ENCODE peak calls at places on chromosomes 1 and 21, in seven cellular contexts. One of them, this sample, is unnamed.

GRCh38 chr1:157384252-157384651 is 168.1 kb downstream of the FCRL5 start:
- DNase-seq in occipital lobe: no peak
- DNase-seq in cardiac muscle cell: no peak
- DNase-seq in HL-60: no peak
- DNase-seq in stimulated activated CD4-positive, alpha-beta T cell treated with anti-CD3 and anti-CD28 coated beads, Interleukin-4, amount 100 ng/mL, for 4 hours: no peak
- DNase-seq in activated CD8-positive, alpha-beta memory T cell treated with anti-CD3 and anti-CD28 coated beads for 24 hours: no peak
- DNase-seq in AG04449: no peak
- DNase-seq in this sample: no peak

GRCh38 chr1:190429932-190430331 is 47.7 kb downstream of the BRINP3 start:
- DNase-seq in occipital lobe: no peak
- DNase-seq in cardiac muscle cell: no peak
- DNase-seq in HL-60: no peak
- DNase-seq in stimulated activated CD4-positive, alpha-beta T cell treated with anti-CD3 and anti-CD28 coated beads, Interleukin-4, amount 100 ng/mL, for 4 hours: no peak
- DNase-seq in activated CD8-positive, alpha-beta memory T cell treated with anti-CD3 and anti-CD28 coated beads for 24 hours: no peak
- DNase-seq in AG04449: no peak
- DNase-seq in this sample: no peak

GRCh38 chr21:45421071-45421845 is 16.3 kb downstream of the COL18A1 start:
- DNase-seq in occipital lobe: no peak
- DNase-seq in cardiac muscle cell: no peak
- DNase-seq in HL-60: no peak
- DNase-seq in stimulated activated CD4-positive, alpha-beta T cell treated with anti-CD3 and anti-CD28 coated beads, Interleukin-4, amount 100 ng/mL, for 4 hours: no peak
- DNase-seq in activated CD8-positive, alpha-beta memory T cell treated with anti-CD3 and anti-CD28 coated beads for 24 hours: no peak
- DNase-seq in AG04449: no peak
- DNase-seq in this sample: no peak

GRCh38 chr1:67682659-67683197 is 2.3 kb upstream of the GADD45A start:
- DNase-seq in occipital lobe: no peak
- DNase-seq in cardiac muscle cell: peak
- DNase-seq in HL-60: no peak
- DNase-seq in stimulated activated CD4-positive, alpha-beta T cell treated with anti-CD3 and anti-CD28 coated beads, Interleukin-4, amount 100 ng/mL, for 4 hours: no peak
- DNase-seq in activated CD8-positive, alpha-beta memory T cell treated with anti-CD3 and anti-CD28 coated beads for 24 hours: no peak
- DNase-seq in AG04449: peak
- DNase-seq in this sample: peak

GRCh38 chr1:185670187-185670627 is 64.0 kb upstream of the HMCN1 start:
- DNase-seq in occipital lobe: no peak
- DNase-seq in cardiac muscle cell: peak
- DNase-seq in HL-60: peak
- DNase-seq in stimulated activated CD4-positive, alpha-beta T cell treated with anti-CD3 and anti-CD28 coated beads, Interleukin-4, amount 100 ng/mL, for 4 hours: peak
- DNase-seq in activated CD8-positive, alpha-beta memory T cell treated with anti-CD3 and anti-CD28 coated beads for 24 hours: no peak
- DNase-seq in AG04449: no peak
- DNase-seq in this sample: no peak

GRCh38 chr1:44276006-44276405 is 62.7 kb downstream of the DMAP1 start:
- DNase-seq in occipital lobe: no peak
- DNase-seq in cardiac muscle cell: peak
- DNase-seq in HL-60: peak
- DNase-seq in stimulated activated CD4-positive, alpha-beta T cell treated with anti-CD3 and anti-CD28 coated beads, Interleukin-4, amount 100 ng/mL, for 4 hours: no peak
- DNase-seq in activated CD8-positive, alpha-beta memory T cell treated with anti-CD3 and anti-CD28 coated beads for 24 hours: no peak
- DNase-seq in AG04449: no peak
- DNase-seq in this sample: no peak

GRCh38 chr1:59008599-59009347 is 224.9 kb upstream of the JUN start:
- DNase-seq in occipital lobe: no peak
- DNase-seq in cardiac muscle cell: no peak
- DNase-seq in HL-60: no peak
- DNase-seq in stimulated activated CD4-positive, alpha-beta T cell treated with anti-CD3 and anti-CD28 coated beads, Interleukin-4, amount 100 ng/mL, for 4 hours: no peak
- DNase-seq in activated CD8-positive, alpha-beta memory T cell treated with anti-CD3 and anti-CD28 coated beads for 24 hours: no peak
- DNase-seq in AG04449: no peak
- DNase-seq in this sample: no peak

GRCh38 chr1:48741380-48741779 is 35.3 kb downstream of the BEND5 start:
- DNase-seq in occipital lobe: no peak
- DNase-seq in cardiac muscle cell: no peak
- DNase-seq in HL-60: no peak
- DNase-seq in stimulated activated CD4-positive, alpha-beta T cell treated with anti-CD3 and anti-CD28 coated beads, Interleukin-4, amount 100 ng/mL, for 4 hours: no peak
- DNase-seq in activated CD8-positive, alpha-beta memory T cell treated with anti-CD3 and anti-CD28 coated beads for 24 hours: no peak
- DNase-seq in AG04449: no peak
- DNase-seq in this sample: no peak

GRCh38 chr1:97711858-97712257 is 209.0 kb downstream of the DPYD start:
- DNase-seq in occipital lobe: no peak
- DNase-seq in cardiac muscle cell: no peak
- DNase-seq in HL-60: no peak
- DNase-seq in stimulated activated CD4-positive, alpha-beta T cell treated with anti-CD3 and anti-CD28 coated beads, Interleukin-4, amount 100 ng/mL, for 4 hours: no peak
- DNase-seq in activated CD8-positive, alpha-beta memory T cell treated with anti-CD3 and anti-CD28 coated beads for 24 hours: no peak
- DNase-seq in AG04449: no peak
- DNase-seq in this sample: no peak

GRCh38 chr1:59703918-59704378 is 110.8 kb upstream of the HOOK1 start:
- DNase-seq in occipital lobe: no peak
- DNase-seq in cardiac muscle cell: peak
- DNase-seq in HL-60: no peak
- DNase-seq in stimulated activated CD4-positive, alpha-beta T cell treated with anti-CD3 and anti-CD28 coated beads, Interleukin-4, amount 100 ng/mL, for 4 hours: no peak
- DNase-seq in activated CD8-positive, alpha-beta memory T cell treated with anti-CD3 and anti-CD28 coated beads for 24 hours: no peak
- DNase-seq in AG04449: no peak
- DNase-seq in this sample: no peak

GRCh38 chr21:43985690-43986251 is 26.3 kb upstream of the TRAPPC10 start:
- DNase-seq in occipital lobe: no peak
- DNase-seq in cardiac muscle cell: peak
- DNase-seq in HL-60: no peak
- DNase-seq in stimulated activated CD4-positive, alpha-beta T cell treated with anti-CD3 and anti-CD28 coated beads, Interleukin-4, amount 100 ng/mL, for 4 hours: no peak
- DNase-seq in activated CD8-positive, alpha-beta memory T cell treated with anti-CD3 and anti-CD28 coated beads for 24 hours: no peak
- DNase-seq in AG04449: no peak
- DNase-seq in this sample: no peak

GRCh38 chr1:88537762-88538161 is 146.3 kb upstream of the PKN2 start:
- DNase-seq in occipital lobe: no peak
- DNase-seq in cardiac muscle cell: no peak
- DNase-seq in HL-60: no peak
- DNase-seq in stimulated activated CD4-positive, alpha-beta T cell treated with anti-CD3 and anti-CD28 coated beads, Interleukin-4, amount 100 ng/mL, for 4 hours: no peak
- DNase-seq in activated CD8-positive, alpha-beta memory T cell treated with anti-CD3 and anti-CD28 coated beads for 24 hours: no peak
- DNase-seq in AG04449: no peak
- DNase-seq in this sample: no peak

GRCh38 chr1:230308821-230309220 is 117.3 kb downstream of the PGBD5 start:
- DNase-seq in occipital lobe: no peak
- DNase-seq in cardiac muscle cell: no peak
- DNase-seq in HL-60: no peak
- DNase-seq in stimulated activated CD4-positive, alpha-beta T cell treated with anti-CD3 and anti-CD28 coated beads, Interleukin-4, amount 100 ng/mL, for 4 hours: no peak
- DNase-seq in activated CD8-positive, alpha-beta memory T cell treated with anti-CD3 and anti-CD28 coated beads for 24 hours: no peak
- DNase-seq in AG04449: no peak
- DNase-seq in this sample: no peak

GRCh38 chr1:70718086-70718630 is 307.1 kb downstream of the CTH start:
- DNase-seq in occipital lobe: no peak
- DNase-seq in cardiac muscle cell: no peak
- DNase-seq in HL-60: no peak
- DNase-seq in stimulated activated CD4-positive, alpha-beta T cell treated with anti-CD3 and anti-CD28 coated beads, Interleukin-4, amount 100 ng/mL, for 4 hours: no peak
- DNase-seq in activated CD8-positive, alpha-beta memory T cell treated with anti-CD3 and anti-CD28 coated beads for 24 hours: no peak
- DNase-seq in AG04449: no peak
- DNase-seq in this sample: no peak

GRCh38 chr1:42259059-42259738 is 75.8 kb downstream of the FOXJ3 start:
- DNase-seq in occipital lobe: no peak
- DNase-seq in cardiac muscle cell: peak
- DNase-seq in HL-60: peak
- DNase-seq in stimulated activated CD4-positive, alpha-beta T cell treated with anti-CD3 and anti-CD28 coated beads, Interleukin-4, amount 100 ng/mL, for 4 hours: no peak
- DNase-seq in activated CD8-positive, alpha-beta memory T cell treated with anti-CD3 and anti-CD28 coated beads for 24 hours: no peak
- DNase-seq in AG04449: no peak
- DNase-seq in this sample: no peak

GRCh38 chr1:169874229-169874628 is 19.5 kb downstream of the SCYL3 start:
- DNase-seq in occipital lobe: no peak
- DNase-seq in cardiac muscle cell: peak
- DNase-seq in HL-60: no peak
- DNase-seq in stimulated activated CD4-positive, alpha-beta T cell treated with anti-CD3 and anti-CD28 coated beads, Interleukin-4, amount 100 ng/mL, for 4 hours: no peak
- DNase-seq in activated CD8-positive, alpha-beta memory T cell treated with anti-CD3 and anti-CD28 coated beads for 24 hours: no peak
- DNase-seq in AG04449: no peak
- DNase-seq in this sample: no peak

GRCh38 chr1:203916756-203917155 is 55.4 kb downstream of the SNRPE start:
- DNase-seq in occipital lobe: no peak
- DNase-seq in cardiac muscle cell: no peak
- DNase-seq in HL-60: no peak
- DNase-seq in stimulated activated CD4-positive, alpha-beta T cell treated with anti-CD3 and anti-CD28 coated beads, Interleukin-4, amount 100 ng/mL, for 4 hours: no peak
- DNase-seq in activated CD8-positive, alpha-beta memory T cell treated with anti-CD3 and anti-CD28 coated beads for 24 hours: no peak
- DNase-seq in AG04449: no peak
- DNase-seq in this sample: no peak

GRCh38 chr1:234919061-234919755 is 209.4 kb downstream of the TOMM20 start:
- DNase-seq in occipital lobe: no peak
- DNase-seq in cardiac muscle cell: no peak
- DNase-seq in HL-60: no peak
- DNase-seq in stimulated activated CD4-positive, alpha-beta T cell treated with anti-CD3 and anti-CD28 coated beads, Interleukin-4, amount 100 ng/mL, for 4 hours: no peak
- DNase-seq in activated CD8-positive, alpha-beta memory T cell treated with anti-CD3 and anti-CD28 coated beads for 24 hours: no peak
- DNase-seq in AG04449: no peak
- DNase-seq in this sample: no peak

GRCh38 chr1:41870076-41870562 is 48.6 kb downstream of the HIVEP3 start:
- DNase-seq in occipital lobe: no peak
- DNase-seq in cardiac muscle cell: no peak
- DNase-seq in HL-60: no peak
- DNase-seq in stimulated activated CD4-positive, alpha-beta T cell treated with anti-CD3 and anti-CD28 coated beads, Interleukin-4, amount 100 ng/mL, for 4 hours: no peak
- DNase-seq in activated CD8-positive, alpha-beta memory T cell treated with anti-CD3 and anti-CD28 coated beads for 24 hours: no peak
- DNase-seq in AG04449: no peak
- DNase-seq in this sample: peak

GRCh38 chr1:161706483-161707347 is at the start of gene FCRLA:
- DNase-seq in occipital lobe: peak
- DNase-seq in cardiac muscle cell: peak
- DNase-seq in HL-60: no peak
- DNase-seq in stimulated activated CD4-positive, alpha-beta T cell treated with anti-CD3 and anti-CD28 coated beads, Interleukin-4, amount 100 ng/mL, for 4 hours: no peak
- DNase-seq in activated CD8-positive, alpha-beta memory T cell treated with anti-CD3 and anti-CD28 coated beads for 24 hours: no peak
- DNase-seq in AG04449: peak
- DNase-seq in this sample: peak

GRCh38 chr1:161133220-161133740 is 813 bp upstream of the DEDD start:
- DNase-seq in occipital lobe: no peak
- DNase-seq in cardiac muscle cell: no peak
- DNase-seq in HL-60: no peak
- DNase-seq in stimulated activated CD4-positive, alpha-beta T cell treated with anti-CD3 and anti-CD28 coated beads, Interleukin-4, amount 100 ng/mL, for 4 hours: no peak
- DNase-seq in activated CD8-positive, alpha-beta memory T cell treated with anti-CD3 and anti-CD28 coated beads for 24 hours: no peak
- DNase-seq in AG04449: no peak
- DNase-seq in this sample: no peak

GRCh38 chr1:223760833-223761232 is 48.5 kb downstream of the CAPN2 start:
- DNase-seq in occipital lobe: no peak
- DNase-seq in cardiac muscle cell: no peak
- DNase-seq in HL-60: no peak
- DNase-seq in stimulated activated CD4-positive, alpha-beta T cell treated with anti-CD3 and anti-CD28 coated beads, Interleukin-4, amount 100 ng/mL, for 4 hours: no peak
- DNase-seq in activated CD8-positive, alpha-beta memory T cell treated with anti-CD3 and anti-CD28 coated beads for 24 hours: no peak
- DNase-seq in AG04449: no peak
- DNase-seq in this sample: no peak

GRCh38 chr1:177729646-177730045 is 240.2 kb downstream of the SEC16B start:
- DNase-seq in occipital lobe: no peak
- DNase-seq in cardiac muscle cell: no peak
- DNase-seq in HL-60: no peak
- DNase-seq in stimulated activated CD4-positive, alpha-beta T cell treated with anti-CD3 and anti-CD28 coated beads, Interleukin-4, amount 100 ng/mL, for 4 hours: no peak
- DNase-seq in activated CD8-positive, alpha-beta memory T cell treated with anti-CD3 and anti-CD28 coated beads for 24 hours: no peak
- DNase-seq in AG04449: no peak
- DNase-seq in this sample: no peak

GRCh38 chr1:90726716-90727480 is 9.8 kb upstream of the BARHL2 start:
- DNase-seq in occipital lobe: no peak
- DNase-seq in cardiac muscle cell: no peak
- DNase-seq in HL-60: no peak
- DNase-seq in stimulated activated CD4-positive, alpha-beta T cell treated with anti-CD3 and anti-CD28 coated beads, Interleukin-4, amount 100 ng/mL, for 4 hours: no peak
- DNase-seq in activated CD8-positive, alpha-beta memory T cell treated with anti-CD3 and anti-CD28 coated beads for 24 hours: no peak
- DNase-seq in AG04449: no peak
- DNase-seq in this sample: no peak

GRCh38 chr1:215393476-215393875 is 173.6 kb upstream of the KCTD3 start:
- DNase-seq in occipital lobe: no peak
- DNase-seq in cardiac muscle cell: no peak
- DNase-seq in HL-60: no peak
- DNase-seq in stimulated activated CD4-positive, alpha-beta T cell treated with anti-CD3 and anti-CD28 coated beads, Interleukin-4, amount 100 ng/mL, for 4 hours: no peak
- DNase-seq in activated CD8-positive, alpha-beta memory T cell treated with anti-CD3 and anti-CD28 coated beads for 24 hours: no peak
- DNase-seq in AG04449: no peak
- DNase-seq in this sample: no peak

GRCh38 chr1:15038232-15039016 is 115.1 kb upstream of the TMEM51 start:
- DNase-seq in occipital lobe: no peak
- DNase-seq in cardiac muscle cell: peak
- DNase-seq in HL-60: peak
- DNase-seq in stimulated activated CD4-positive, alpha-beta T cell treated with anti-CD3 and anti-CD28 coated beads, Interleukin-4, amount 100 ng/mL, for 4 hours: no peak
- DNase-seq in activated CD8-positive, alpha-beta memory T cell treated with anti-CD3 and anti-CD28 coated beads for 24 hours: no peak
- DNase-seq in AG04449: no peak
- DNase-seq in this sample: peak

GRCh38 chr1:31943546-31944184 is 5.5 kb upstream of the PTP4A2 start:
- DNase-seq in occipital lobe: no peak
- DNase-seq in cardiac muscle cell: peak
- DNase-seq in HL-60: peak
- DNase-seq in stimulated activated CD4-positive, alpha-beta T cell treated with anti-CD3 and anti-CD28 coated beads, Interleukin-4, amount 100 ng/mL, for 4 hours: no peak
- DNase-seq in activated CD8-positive, alpha-beta memory T cell treated with anti-CD3 and anti-CD28 coated beads for 24 hours: no peak
- DNase-seq in AG04449: no peak
- DNase-seq in this sample: no peak

GRCh38 chr1:105102385-105102784 is 1352.7 kb downstream of the AMY1C start:
- DNase-seq in occipital lobe: no peak
- DNase-seq in cardiac muscle cell: no peak
- DNase-seq in HL-60: no peak
- DNase-seq in stimulated activated CD4-positive, alpha-beta T cell treated with anti-CD3 and anti-CD28 coated beads, Interleukin-4, amount 100 ng/mL, for 4 hours: no peak
- DNase-seq in activated CD8-positive, alpha-beta memory T cell treated with anti-CD3 and anti-CD28 coated beads for 24 hours: no peak
- DNase-seq in AG04449: no peak
- DNase-seq in this sample: no peak

GRCh38 chr1:206709772-206710456 is 25.2 kb downstream of the MAPKAPK2 start:
- DNase-seq in occipital lobe: no peak
- DNase-seq in cardiac muscle cell: no peak
- DNase-seq in HL-60: no peak
- DNase-seq in stimulated activated CD4-positive, alpha-beta T cell treated with anti-CD3 and anti-CD28 coated beads, Interleukin-4, amount 100 ng/mL, for 4 hours: no peak
- DNase-seq in activated CD8-positive, alpha-beta memory T cell treated with anti-CD3 and anti-CD28 coated beads for 24 hours: no peak
- DNase-seq in AG04449: no peak
- DNase-seq in this sample: peak

GRCh38 chr1:2314803-2315710 is 76.3 kb downstream of the MORN1 start:
- DNase-seq in occipital lobe: no peak
- DNase-seq in cardiac muscle cell: peak
- DNase-seq in HL-60: no peak
- DNase-seq in stimulated activated CD4-positive, alpha-beta T cell treated with anti-CD3 and anti-CD28 coated beads, Interleukin-4, amount 100 ng/mL, for 4 hours: peak
- DNase-seq in activated CD8-positive, alpha-beta memory T cell treated with anti-CD3 and anti-CD28 coated beads for 24 hours: peak
- DNase-seq in AG04449: no peak
- DNase-seq in this sample: no peak

GRCh38 chr1:245480393-245481120 is 325.8 kb downstream of the KIF26B start:
- DNase-seq in occipital lobe: no peak
- DNase-seq in cardiac muscle cell: no peak
- DNase-seq in HL-60: no peak
- DNase-seq in stimulated activated CD4-positive, alpha-beta T cell treated with anti-CD3 and anti-CD28 coated beads, Interleukin-4, amount 100 ng/mL, for 4 hours: no peak
- DNase-seq in activated CD8-positive, alpha-beta memory T cell treated with anti-CD3 and anti-CD28 coated beads for 24 hours: no peak
- DNase-seq in AG04449: no peak
- DNase-seq in this sample: no peak

GRCh38 chr1:11967028-11967547 is 13.2 kb upstream of the MFN2 start:
- DNase-seq in occipital lobe: no peak
- DNase-seq in cardiac muscle cell: peak
- DNase-seq in HL-60: peak
- DNase-seq in stimulated activated CD4-positive, alpha-beta T cell treated with anti-CD3 and anti-CD28 coated beads, Interleukin-4, amount 100 ng/mL, for 4 hours: no peak
- DNase-seq in activated CD8-positive, alpha-beta memory T cell treated with anti-CD3 and anti-CD28 coated beads for 24 hours: no peak
- DNase-seq in AG04449: no peak
- DNase-seq in this sample: peak

GRCh38 chr1:60017831-60018230 is 55.7 kb downstream of the C1orf87 start:
- DNase-seq in occipital lobe: no peak
- DNase-seq in cardiac muscle cell: no peak
- DNase-seq in HL-60: no peak
- DNase-seq in stimulated activated CD4-positive, alpha-beta T cell treated with anti-CD3 and anti-CD28 coated beads, Interleukin-4, amount 100 ng/mL, for 4 hours: no peak
- DNase-seq in activated CD8-positive, alpha-beta memory T cell treated with anti-CD3 and anti-CD28 coated beads for 24 hours: no peak
- DNase-seq in AG04449: no peak
- DNase-seq in this sample: no peak

GRCh38 chr1:160429125-160429551 is 28.8 kb downstream of the VANGL2 start:
- DNase-seq in occipital lobe: no peak
- DNase-seq in cardiac muscle cell: no peak
- DNase-seq in HL-60: no peak
- DNase-seq in stimulated activated CD4-positive, alpha-beta T cell treated with anti-CD3 and anti-CD28 coated beads, Interleukin-4, amount 100 ng/mL, for 4 hours: no peak
- DNase-seq in activated CD8-positive, alpha-beta memory T cell treated with anti-CD3 and anti-CD28 coated beads for 24 hours: peak
- DNase-seq in AG04449: no peak
- DNase-seq in this sample: no peak

GRCh38 chr1:201602413-201603265 is 63.7 kb downstream of the NAV1 start:
- DNase-seq in occipital lobe: peak
- DNase-seq in cardiac muscle cell: peak
- DNase-seq in HL-60: no peak
- DNase-seq in stimulated activated CD4-positive, alpha-beta T cell treated with anti-CD3 and anti-CD28 coated beads, Interleukin-4, amount 100 ng/mL, for 4 hours: no peak
- DNase-seq in activated CD8-positive, alpha-beta memory T cell treated with anti-CD3 and anti-CD28 coated beads for 24 hours: no peak
- DNase-seq in AG04449: peak
- DNase-seq in this sample: peak